ENCODE peak calls at places on chromosomes 5 and 9, in nine cellular contexts. One of them, this sample, is unnamed.

GRCh38 chr5:169970911-169971436 is 9.3 kb downstream of the INSYN2B start:
- DNase-seq in right lobe of liver: peak
- DNase-seq in fibroblast of lung: peak
- DNase-seq in HFF-Myc: peak
- DNase-seq in foreskin fibroblast: peak
- DNase-seq in epithelial cell of proximal tubule: peak
- DNase-seq in gastrocnemius medialis: peak
- DNase-seq in aorta: peak
- DNase-seq in pancreas: no peak
- DNase-seq in this sample: peak

GRCh38 chr5:65611524-65611923 is 12.6 kb downstream of the TRIM23 start:
- DNase-seq in right lobe of liver: no peak
- DNase-seq in fibroblast of lung: peak
- DNase-seq in HFF-Myc: no peak
- DNase-seq in foreskin fibroblast: no peak
- DNase-seq in epithelial cell of proximal tubule: peak
- DNase-seq in gastrocnemius medialis: no peak
- DNase-seq in aorta: no peak
- DNase-seq in pancreas: no peak
- DNase-seq in this sample: no peak

GRCh38 chr5:148924817-148925216 is 98.4 kb downstream of the ADRB2 start:
- DNase-seq in right lobe of liver: no peak
- DNase-seq in fibroblast of lung: no peak
- DNase-seq in HFF-Myc: no peak
- DNase-seq in foreskin fibroblast: no peak
- DNase-seq in epithelial cell of proximal tubule: no peak
- DNase-seq in gastrocnemius medialis: no peak
- DNase-seq in aorta: no peak
- DNase-seq in pancreas: no peak
- DNase-seq in this sample: no peak

GRCh38 chr5:172572440-172572839 is 68.6 kb upstream of the NEURL1B start:
- DNase-seq in right lobe of liver: no peak
- DNase-seq in fibroblast of lung: no peak
- DNase-seq in HFF-Myc: no peak
- DNase-seq in foreskin fibroblast: no peak
- DNase-seq in epithelial cell of proximal tubule: no peak
- DNase-seq in gastrocnemius medialis: no peak
- DNase-seq in aorta: no peak
- DNase-seq in pancreas: no peak
- DNase-seq in this sample: no peak

GRCh38 chr9:108634669-108635462 is 220.9 kb downstream of the ACTL7B start:
- DNase-seq in right lobe of liver: no peak
- DNase-seq in fibroblast of lung: peak
- DNase-seq in HFF-Myc: no peak
- DNase-seq in foreskin fibroblast: no peak
- DNase-seq in epithelial cell of proximal tubule: no peak
- DNase-seq in gastrocnemius medialis: no peak
- DNase-seq in aorta: no peak
- DNase-seq in pancreas: no peak
- DNase-seq in this sample: peak

GRCh38 chr9:14863402-14863801 is 46.8 kb downstream of the FREM1 start:
- DNase-seq in right lobe of liver: no peak
- DNase-seq in fibroblast of lung: no peak
- DNase-seq in HFF-Myc: no peak
- DNase-seq in foreskin fibroblast: peak
- DNase-seq in epithelial cell of proximal tubule: no peak
- DNase-seq in gastrocnemius medialis: no peak
- DNase-seq in aorta: no peak
- DNase-seq in pancreas: no peak
- DNase-seq in this sample: no peak

GRCh38 chr9:2241875-2242741 is 227.0 kb downstream of the SMARCA2 start:
- DNase-seq in right lobe of liver: peak
- DNase-seq in fibroblast of lung: peak
- DNase-seq in HFF-Myc: peak
- DNase-seq in foreskin fibroblast: peak
- DNase-seq in epithelial cell of proximal tubule: peak
- DNase-seq in gastrocnemius medialis: peak
- DNase-seq in aorta: peak
- DNase-seq in pancreas: peak
- DNase-seq in this sample: peak

GRCh38 chr9:121220996-121221671 is 19.5 kb upstream of the RAB14 start:
- DNase-seq in right lobe of liver: no peak
- DNase-seq in fibroblast of lung: no peak
- DNase-seq in HFF-Myc: no peak
- DNase-seq in foreskin fibroblast: no peak
- DNase-seq in epithelial cell of proximal tubule: no peak
- DNase-seq in gastrocnemius medialis: no peak
- DNase-seq in aorta: no peak
- DNase-seq in pancreas: no peak
- DNase-seq in this sample: no peak

GRCh38 chr5:40660751-40661150 is 19.0 kb upstream of the PTGER4 start:
- DNase-seq in right lobe of liver: no peak
- DNase-seq in fibroblast of lung: no peak
- DNase-seq in HFF-Myc: no peak
- DNase-seq in foreskin fibroblast: no peak
- DNase-seq in epithelial cell of proximal tubule: no peak
- DNase-seq in gastrocnemius medialis: no peak
- DNase-seq in aorta: no peak
- DNase-seq in pancreas: no peak
- DNase-seq in this sample: no peak

GRCh38 chr5:40654377-40655006 is 25.2 kb upstream of the PTGER4 start:
- DNase-seq in right lobe of liver: no peak
- DNase-seq in fibroblast of lung: no peak
- DNase-seq in HFF-Myc: no peak
- DNase-seq in foreskin fibroblast: peak
- DNase-seq in epithelial cell of proximal tubule: no peak
- DNase-seq in gastrocnemius medialis: no peak
- DNase-seq in aorta: no peak
- DNase-seq in pancreas: no peak
- DNase-seq in this sample: no peak

GRCh38 chr5:40655138-40655537 is 24.6 kb upstream of the PTGER4 start:
- DNase-seq in right lobe of liver: no peak
- DNase-seq in fibroblast of lung: no peak
- DNase-seq in HFF-Myc: no peak
- DNase-seq in foreskin fibroblast: no peak
- DNase-seq in epithelial cell of proximal tubule: no peak
- DNase-seq in gastrocnemius medialis: no peak
- DNase-seq in aorta: no peak
- DNase-seq in pancreas: no peak
- DNase-seq in this sample: no peak

GRCh38 chr5:40653221-40654022 is 26.3 kb upstream of the PTGER4 start:
- DNase-seq in right lobe of liver: no peak
- DNase-seq in fibroblast of lung: no peak
- DNase-seq in HFF-Myc: no peak
- DNase-seq in foreskin fibroblast: no peak
- DNase-seq in epithelial cell of proximal tubule: no peak
- DNase-seq in gastrocnemius medialis: no peak
- DNase-seq in aorta: no peak
- DNase-seq in pancreas: no peak
- DNase-seq in this sample: no peak

DNA sequence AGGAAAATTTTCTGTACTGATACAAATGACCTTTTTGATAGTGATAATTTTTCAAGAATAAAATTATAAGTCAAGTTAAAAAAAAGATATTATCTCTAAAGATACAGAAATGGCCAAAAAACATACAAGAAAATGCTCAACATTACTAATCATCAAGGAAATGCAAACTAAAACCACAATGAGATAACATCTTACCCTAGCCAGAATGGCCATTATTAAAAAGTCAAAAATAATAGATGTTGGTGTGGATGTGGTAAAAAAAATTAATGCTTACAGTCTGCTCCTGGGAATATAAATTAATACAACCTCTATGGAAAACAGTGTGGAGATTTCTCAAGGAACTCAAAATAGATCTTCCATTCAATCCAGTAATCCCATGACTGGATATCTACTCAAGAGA is 22.9 kb upstream of the PTGER4 start:
- DNase-seq in right lobe of liver: no peak
- DNase-seq in fibroblast of lung: peak
- DNase-seq in HFF-Myc: no peak
- DNase-seq in foreskin fibroblast: no peak
- DNase-seq in epithelial cell of proximal tubule: no peak
- DNase-seq in gastrocnemius medialis: no peak
- DNase-seq in aorta: no peak
- DNase-seq in pancreas: no peak
- DNase-seq in this sample: no peak
- H3K4me3 ChIP-seq in right lobe of liver: no peak
- H3K4me3 ChIP-seq in fibroblast of lung: no peak
- H3K4me3 ChIP-seq in HFF-Myc: no peak
- H3K4me3 ChIP-seq in foreskin fibroblast: no peak
- H3K4me3 ChIP-seq in epithelial cell of proximal tubule: no peak
- H3K4me3 ChIP-seq in gastrocnemius medialis: no peak
- H3K4me3 ChIP-seq in aorta: no peak
- H3K4me3 ChIP-seq in pancreas: no peak
- H3K4me3 ChIP-seq in this sample: no peak

DNA sequence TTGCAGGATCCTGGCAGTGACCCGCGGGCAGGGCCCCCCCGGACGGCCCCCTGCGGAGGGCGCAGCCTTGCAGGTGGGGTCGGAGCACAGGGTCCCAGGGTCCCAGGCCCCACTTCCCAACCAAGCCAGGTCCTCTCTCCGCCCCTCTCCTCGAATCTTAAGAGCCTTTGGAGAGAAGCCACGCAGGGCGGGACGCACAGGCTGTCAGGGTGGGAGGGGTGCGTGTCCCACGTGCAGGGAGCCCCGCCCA is 18.4 kb upstream of the EGFL7 start:
- DNase-seq in right lobe of liver: peak
- DNase-seq in fibroblast of lung: peak
- DNase-seq in HFF-Myc: no peak
- DNase-seq in foreskin fibroblast: peak
- DNase-seq in epithelial cell of proximal tubule: no peak
- DNase-seq in gastrocnemius medialis: no peak
- DNase-seq in aorta: peak
- DNase-seq in pancreas: no peak
- DNase-seq in this sample: no peak
- H3K4me3 ChIP-seq in right lobe of liver: peak
- H3K4me3 ChIP-seq in fibroblast of lung: no peak
- H3K4me3 ChIP-seq in HFF-Myc: no peak
- H3K4me3 ChIP-seq in foreskin fibroblast: no peak
- H3K4me3 ChIP-seq in epithelial cell of proximal tubule: peak
- H3K4me3 ChIP-seq in gastrocnemius medialis: peak
- H3K4me3 ChIP-seq in aorta: no peak
- H3K4me3 ChIP-seq in pancreas: peak
- H3K4me3 ChIP-seq in this sample: no peak

GRCh38 chr9:106622148-106622547 is 240.8 kb upstream of the ZNF462 start:
- DNase-seq in right lobe of liver: no peak
- DNase-seq in fibroblast of lung: no peak
- DNase-seq in HFF-Myc: no peak
- DNase-seq in foreskin fibroblast: no peak
- DNase-seq in epithelial cell of proximal tubule: no peak
- DNase-seq in gastrocnemius medialis: no peak
- DNase-seq in aorta: no peak
- DNase-seq in pancreas: no peak
- DNase-seq in this sample: no peak

GRCh38 chr9:106623558-106623957 is 239.4 kb upstream of the ZNF462 start:
- DNase-seq in right lobe of liver: no peak
- DNase-seq in fibroblast of lung: no peak
- DNase-seq in HFF-Myc: no peak
- DNase-seq in foreskin fibroblast: no peak
- DNase-seq in epithelial cell of proximal tubule: no peak
- DNase-seq in gastrocnemius medialis: no peak
- DNase-seq in aorta: no peak
- DNase-seq in pancreas: no peak
- DNase-seq in this sample: no peak

GRCh38 chr9:106619211-106619610 is 243.8 kb upstream of the ZNF462 start:
- DNase-seq in right lobe of liver: no peak
- DNase-seq in fibroblast of lung: peak
- DNase-seq in HFF-Myc: no peak
- DNase-seq in foreskin fibroblast: peak
- DNase-seq in epithelial cell of proximal tubule: no peak
- DNase-seq in gastrocnemius medialis: no peak
- DNase-seq in aorta: no peak
- DNase-seq in pancreas: no peak
- DNase-seq in this sample: no peak

GRCh38 chr9:106620081-106620480 is 242.9 kb upstream of the ZNF462 start:
- DNase-seq in right lobe of liver: no peak
- DNase-seq in fibroblast of lung: no peak
- DNase-seq in HFF-Myc: no peak
- DNase-seq in foreskin fibroblast: no peak
- DNase-seq in epithelial cell of proximal tubule: no peak
- DNase-seq in gastrocnemius medialis: no peak
- DNase-seq in aorta: no peak
- DNase-seq in pancreas: no peak
- DNase-seq in this sample: no peak

DNA sequence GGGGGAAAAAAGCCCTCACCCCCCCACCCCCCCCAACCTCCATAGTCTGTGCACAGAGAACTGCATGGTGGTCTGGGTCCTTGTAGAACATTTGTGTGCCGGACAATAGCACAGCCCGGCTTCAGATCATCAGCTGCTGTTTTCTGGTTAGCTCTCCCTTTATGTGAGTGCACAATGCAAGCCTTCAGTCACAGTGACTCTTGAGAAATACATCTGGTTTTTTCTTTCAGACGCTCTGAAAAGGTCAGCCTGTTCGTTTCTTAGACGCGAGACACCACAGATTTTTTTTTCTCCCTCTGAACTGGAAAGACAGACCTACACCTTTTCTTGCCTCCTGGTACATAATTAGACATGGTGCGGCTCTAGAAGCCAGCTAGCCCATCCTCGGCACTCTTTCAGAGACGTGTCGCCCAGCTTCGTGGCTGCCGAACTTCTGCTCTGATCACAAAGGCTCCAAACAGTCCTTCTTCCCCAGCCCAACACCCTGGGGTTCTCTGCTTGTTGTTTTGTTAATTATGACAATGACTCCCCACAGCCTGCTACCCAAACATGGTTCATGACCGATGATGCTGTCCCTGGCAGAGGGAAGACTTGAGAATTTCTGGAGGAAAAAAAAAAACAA is 241.6 kb upstream of the ZNF462 start:
- DNase-seq in right lobe of liver: no peak
- DNase-seq in fibroblast of lung: peak
- DNase-seq in HFF-Myc: no peak
- DNase-seq in foreskin fibroblast: no peak
- DNase-seq in epithelial cell of proximal tubule: no peak
- DNase-seq in gastrocnemius medialis: no peak
- DNase-seq in aorta: no peak
- DNase-seq in pancreas: no peak
- DNase-seq in this sample: no peak
- H3K4me3 ChIP-seq in right lobe of liver: no peak
- H3K4me3 ChIP-seq in fibroblast of lung: no peak
- H3K4me3 ChIP-seq in HFF-Myc: no peak
- H3K4me3 ChIP-seq in foreskin fibroblast: no peak
- H3K4me3 ChIP-seq in epithelial cell of proximal tubule: no peak
- H3K4me3 ChIP-seq in gastrocnemius medialis: peak
- H3K4me3 ChIP-seq in aorta: no peak
- H3K4me3 ChIP-seq in pancreas: no peak
- H3K4me3 ChIP-seq in this sample: no peak

GRCh38 chr5:101782352-101783087 is 513.6 kb downstream of the SLCO4C1 start:
- DNase-seq in right lobe of liver: no peak
- DNase-seq in fibroblast of lung: no peak
- DNase-seq in HFF-Myc: no peak
- DNase-seq in foreskin fibroblast: no peak
- DNase-seq in epithelial cell of proximal tubule: no peak
- DNase-seq in gastrocnemius medialis: no peak
- DNase-seq in aorta: no peak
- DNase-seq in pancreas: no peak
- DNase-seq in this sample: no peak

GRCh38 chr5:101788797-101789196 is 507.3 kb downstream of the SLCO4C1 start:
- DNase-seq in right lobe of liver: no peak
- DNase-seq in fibroblast of lung: no peak
- DNase-seq in HFF-Myc: no peak
- DNase-seq in foreskin fibroblast: no peak
- DNase-seq in epithelial cell of proximal tubule: no peak
- DNase-seq in gastrocnemius medialis: no peak
- DNase-seq in aorta: no peak
- DNase-seq in pancreas: no peak
- DNase-seq in this sample: no peak

GRCh38 chr5:101785090-101785489 is 511.0 kb downstream of the SLCO4C1 start:
- DNase-seq in right lobe of liver: no peak
- DNase-seq in fibroblast of lung: no peak
- DNase-seq in HFF-Myc: no peak
- DNase-seq in foreskin fibroblast: no peak
- DNase-seq in epithelial cell of proximal tubule: no peak
- DNase-seq in gastrocnemius medialis: no peak
- DNase-seq in aorta: no peak
- DNase-seq in pancreas: no peak
- DNase-seq in this sample: no peak

GRCh38 chr5:101783241-101784095 is 512.6 kb downstream of the SLCO4C1 start:
- DNase-seq in right lobe of liver: no peak
- DNase-seq in fibroblast of lung: peak
- DNase-seq in HFF-Myc: no peak
- DNase-seq in foreskin fibroblast: no peak
- DNase-seq in epithelial cell of proximal tubule: no peak
- DNase-seq in gastrocnemius medialis: no peak
- DNase-seq in aorta: no peak
- DNase-seq in pancreas: no peak
- DNase-seq in this sample: no peak
- H3K4me3 ChIP-seq in right lobe of liver: no peak
- H3K4me3 ChIP-seq in fibroblast of lung: no peak
- H3K4me3 ChIP-seq in HFF-Myc: no peak
- H3K4me3 ChIP-seq in foreskin fibroblast: no peak
- H3K4me3 ChIP-seq in epithelial cell of proximal tubule: peak
- H3K4me3 ChIP-seq in gastrocnemius medialis: no peak
- H3K4me3 ChIP-seq in aorta: peak
- H3K4me3 ChIP-seq in pancreas: peak
- H3K4me3 ChIP-seq in this sample: no peak

This sample was measured in AG04449.